ENCODE peak calls at places on chromosomes 6 and 20, in five cellular contexts. O is HepG2, M is K562, V is SK-N-SH, A is GM12878. T is an unnamed sample.

GRCh38 chr6:98924647-98925046 is 23.1 kb downstream of the FBXL4 start:
- DNase-seq in O (no peak), M (no peak), V (no peak), A (no peak), T (no peak)

GRCh38 chr6:150959071-150959637 is 93.7 kb downstream of the MTHFD1L start:
- DNase-seq in O (no peak), M (no peak), V (no peak), A (no peak), T (no peak)

GRCh38 chr6:170028629-170029345 is 262.1 kb downstream of the DLL1 start:
- DNase-seq in O (no peak), M (no peak), V (no peak), A (no peak), T (no peak)

GRCh38 chr20:10492844-10493243 is 57.7 kb downstream of the SLX4IP start:
- DNase-seq in O (no peak), M (no peak), V (no peak), A (no peak), T (no peak)

GRCh38 chr20:5675103-5676091 is 74.8 kb upstream of the SHLD1 start:
- DNase-seq in O (no peak), M (no peak), V (no peak), A (no peak), T (no peak)

GRCh38 chr6:130676077-130676772 is 151.0 kb upstream of the SMLR1 start:
- DNase-seq in O (no peak), M (no peak), V (no peak), A (no peak), T (no peak)

GRCh38 chr20:1982666-1983065 is 11.2 kb downstream of the PDYN start:
- DNase-seq in O (no peak), M (no peak), V (no peak), A (no peak), T (no peak)

GRCh38 chr6:100099189-100100074 is 105.4 kb upstream of the MCHR2 start:
- DNase-seq in O (peak), M (no peak), V (peak), A (no peak), T (no peak)

GRCh38 chr6:14086701-14087100 is 30.9 kb upstream of the CD83 start:
- DNase-seq in O (no peak), M (no peak), V (no peak), A (no peak), T (no peak)

GRCh38 chr6:158816329-158816728 is 2.8 kb downstream of the EZR start:
- DNase-seq in O (no peak), M (no peak), V (no peak), A (no peak), T (no peak)

GRCh38 chr20:47035191-47035590 is 140.5 kb downstream of the EYA2 start:
- DNase-seq in O (no peak), M (no peak), V (peak), A (no peak), T (no peak)

GRCh38 chr6:109008537-109008950 is 86.1 kb downstream of the SESN1 start:
- DNase-seq in O (no peak), M (no peak), V (no peak), A (no peak), T (no peak)

GRCh38 chr6:104789770-104790190 is 69.9 kb downstream of the HACE1 start:
- DNase-seq in O (peak), M (peak), V (no peak), A (no peak), T (peak)

GRCh38 chr6:101439790-101440189 is 46.3 kb downstream of the GRIK2 start:
- DNase-seq in O (no peak), M (no peak), V (no peak), A (no peak), T (no peak)

GRCh38 chr6:100078509-100078908 is 84.5 kb upstream of the MCHR2 start:
- DNase-seq in O (peak), M (no peak), V (peak), A (no peak), T (no peak)

GRCh38 chr6:3324262-3324942 is 65.7 kb downstream of the PSMG4 start:
- DNase-seq in O (peak), M (peak), V (no peak), A (peak), T (no peak)

GRCh38 chr6:44662461-44663121 is 275.1 kb downstream of the CDC5L start:
- DNase-seq in O (peak), M (no peak), V (no peak), A (no peak), T (no peak)

GRCh38 chr6:89986650-89987074 is 92.4 kb downstream of the GJA10 start:
- DNase-seq in O (no peak), M (no peak), V (no peak), A (no peak), T (no peak)

GRCh38 chr6:139711714-139712585 is 337.5 kb upstream of the CITED2 start:
- DNase-seq in O (no peak), M (no peak), V (no peak), A (no peak), T (no peak)

GRCh38 chr6:153145591-153145990 is 14.5 kb upstream of the RGS17 start:
- DNase-seq in O (no peak), M (no peak), V (no peak), A (no peak), T (no peak)

GRCh38 chr20:53157443-53158408 is 185.6 kb downstream of the TSHZ2 start:
- DNase-seq in O (peak), M (peak), V (no peak), A (no peak), T (peak)

GRCh38 chr6:169864148-169865030 is 113.0 kb downstream of the ERMARD start:
- DNase-seq in O (no peak), M (no peak), V (no peak), A (no peak), T (no peak)

GRCh38 chr20:15005300-15005986 is 668.0 kb upstream of the FLRT3 start:
- DNase-seq in O (peak), M (no peak), V (no peak), A (no peak), T (no peak)

GRCh38 chr20:18055261-18055660 is 2.5 kb downstream of the OVOL2 start:
- DNase-seq in O (no peak), M (no peak), V (no peak), A (no peak), T (no peak)

GRCh38 chr20:4470375-4470774 is 251.3 kb upstream of the PRND start:
- DNase-seq in O (no peak), M (no peak), V (peak), A (no peak), T (no peak)

GRCh38 chr20:3312940-3313656 is 74.1 kb upstream of the SLC4A11 start:
- DNase-seq in O (peak), M (no peak), V (no peak), A (no peak), T (no peak)

GRCh38 chr20:17522528-17522927 is 8.7 kb downstream of the BFSP1 start:
- DNase-seq in O (no peak), M (no peak), V (no peak), A (no peak), T (no peak)

GRCh38 chr20:39010496-39010895 is 48.4 kb downstream of the DHX35 start:
- DNase-seq in O (no peak), M (no peak), V (no peak), A (no peak), T (no peak)

GRCh38 chr6:85404497-85405174 is 45.2 kb upstream of the NT5E start:
- DNase-seq in O (peak), M (no peak), V (no peak), A (no peak), T (no peak)

GRCh38 chr6:40672118-40672517 is 85.0 kb upstream of the LRFN2 start:
- DNase-seq in O (no peak), M (no peak), V (peak), A (no peak), T (no peak)

GRCh38 chr6:35451354-35452185 is 568 bp upstream of the FANCE start:
- DNase-seq in O (no peak), M (no peak), V (no peak), A (no peak), T (no peak)

GRCh38 chr6:139323511-139324445 is 32.0 kb upstream of the TXLNB start:
- DNase-seq in O (peak), M (no peak), V (peak), A (no peak), T (no peak)

GRCh38 chr6:1610497-1611321 is 994 bp downstream of the FOXC1 start:
- DNase-seq in O (peak), M (no peak), V (no peak), A (no peak), T (no peak)

DNA sequence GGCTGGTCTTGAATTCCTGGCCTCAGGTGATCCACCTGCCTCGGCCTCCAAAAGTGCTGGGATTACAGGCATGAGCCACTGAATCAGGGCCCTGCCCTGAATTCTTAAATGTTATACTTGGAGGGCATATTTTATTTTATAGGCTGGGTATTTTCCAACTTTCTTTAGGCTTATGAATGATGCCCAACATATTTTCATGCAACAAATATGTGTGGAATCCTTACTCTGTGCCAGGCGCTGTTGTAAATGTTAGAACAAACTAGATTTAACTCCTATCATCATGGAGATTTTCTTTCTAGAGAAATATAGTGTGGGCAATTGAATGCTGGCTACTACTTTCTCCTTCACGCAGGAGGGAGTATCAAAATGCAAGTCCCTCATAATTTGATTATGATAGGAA is 71.2 kb downstream of the SAMD5 start:
- DNase-seq in O (no peak), M (no peak), V (no peak), A (no peak), T (no peak)
- TF ChIP-seq FOXM1 in O (no peak), M (no peak), V (no peak), A (no peak), T (no peak)

GRCh38 chr6:25413506-25413905 is 134.3 kb downstream of the CARMIL1 start:
- DNase-seq in O (no peak), M (no peak), V (no peak), A (no peak), T (no peak)
- TF ChIP-seq FOXM1 in O (no peak), M (no peak), V (no peak), A (no peak), T (no peak)

GRCh38 chr6:25301358-25301757 is 22.2 kb downstream of the CARMIL1 start:
- DNase-seq in O (no peak), M (no peak), V (no peak), A (no peak), T (no peak)
- TF ChIP-seq FOXM1 in O (no peak), M (no peak), V (no peak), A (no peak), T (no peak)

DNA sequence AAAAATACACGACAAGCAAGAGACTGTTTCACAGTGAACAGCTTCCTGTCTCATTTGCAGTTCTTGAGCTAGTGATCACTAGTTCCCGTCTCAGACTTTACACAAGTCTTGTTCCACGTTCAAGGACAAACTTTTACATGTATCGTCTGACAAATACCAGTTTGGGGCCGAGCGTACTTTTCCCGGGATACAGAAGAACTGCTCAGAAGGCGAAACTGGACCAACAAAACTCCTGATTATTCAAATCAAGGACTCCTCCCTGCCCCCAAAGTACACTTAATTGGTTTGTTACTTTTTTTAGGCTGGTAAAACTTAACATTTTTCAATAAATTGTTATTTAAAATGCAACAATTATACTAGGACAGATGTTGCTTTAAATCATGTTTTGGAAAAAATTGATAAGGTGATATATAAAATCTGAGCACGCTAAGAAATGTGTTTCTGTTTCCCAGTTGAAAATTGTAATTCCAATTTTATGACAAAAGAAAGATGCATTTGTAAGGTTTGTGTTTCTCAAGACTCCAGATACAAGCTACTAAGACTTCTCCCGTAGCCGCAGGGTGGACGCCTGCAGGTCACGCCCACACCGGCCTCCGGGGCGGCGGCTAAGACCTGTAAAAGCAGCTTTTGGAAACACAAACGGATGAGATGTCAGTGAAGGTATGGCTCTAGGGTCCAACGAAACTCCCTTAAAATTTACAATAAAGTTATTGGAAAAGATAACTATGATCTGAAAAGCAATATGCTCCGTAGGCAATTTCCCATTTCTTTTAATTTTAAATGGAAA is 16.8 kb upstream of the TCFL5 start:
- DNase-seq in O (no peak), M (peak), V (no peak), A (no peak), T (no peak)
- TF ChIP-seq FOXM1 in O (no peak), M (no peak), V (no peak), A (no peak), T (no peak)

T was measured in HEK293T.